ENCODE peak calls at places on chromosomes 12 and 14, in seven cellular contexts. S is posterior cingulate gyrus, Q is AG04450, B is lower leg skin, X is DMS153, R is epithelial cell of prostate, C is ACHN. T is an unnamed sample.

GRCh38 chr12:91361864-91362263 is 179.2 kb upstream of the DCN start:
- DNase-seq in S (no peak), Q (no peak), B (no peak), X (no peak), R (no peak), C (peak), T (no peak)

GRCh38 chr14:91324606-91324950 is 80.1 kb upstream of the GPR68 start:
- DNase-seq in S (peak), Q (no peak), B (no peak), X (no peak), R (no peak), C (no peak), T (no peak)

GRCh38 chr12:65923228-65923627 is 98.9 kb downstream of the HMGA2 start:
- DNase-seq in S (no peak), Q (no peak), B (no peak), X (no peak), R (no peak), C (no peak), T (no peak)

GRCh38 chr12:111769599-111769998 is 2.9 kb downstream of the ALDH2 start:
- DNase-seq in S (no peak), Q (no peak), B (no peak), X (no peak), R (no peak), C (no peak), T (no peak)

GRCh38 chr14:55691659-55692058 is 111.7 kb downstream of the KTN1 start:
- DNase-seq in S (no peak), Q (no peak), B (no peak), X (no peak), R (no peak), C (no peak), T (no peak)

GRCh38 chr12:92341333-92341691 is 195.7 kb upstream of the BTG1 start:
- DNase-seq in S (no peak), Q (no peak), B (no peak), X (peak), R (peak), C (no peak), T (peak)

GRCh38 chr12:1869145-1869544 is 48.8 kb downstream of the LRTM2 start:
- DNase-seq in S (no peak), Q (no peak), B (no peak), X (no peak), R (no peak), C (no peak), T (peak)

GRCh38 chr14:67955241-67955640 is 135.7 kb downstream of the RAD51B start:
- DNase-seq in S (no peak), Q (no peak), B (no peak), X (no peak), R (no peak), C (no peak), T (no peak)

GRCh38 chr14:63524537-63525155 is 18.5 kb downstream of the PPP2R5E start:
- DNase-seq in S (no peak), Q (no peak), B (peak), X (peak), R (peak), C (peak), T (peak)

GRCh38 chr12:124565071-124565491 is 2.3 kb downstream of the NCOR2 start:
- DNase-seq in S (peak), Q (no peak), B (no peak), X (no peak), R (no peak), C (no peak), T (no peak)

GRCh38 chr12:53053223-53054111 is 3.6 kb downstream of the TNS2 start:
- DNase-seq in S (peak), Q (no peak), B (peak), X (peak), R (no peak), C (peak), T (peak)

GRCh38 chr14:53953002-53953827 is 3.4 kb downstream of the BMP4 start:
- DNase-seq in S (peak), Q (peak), B (peak), X (peak), R (no peak), C (peak), T (peak)

GRCh38 chr12:44143170-44143569 is 307.3 kb downstream of the TMEM117 start:
- DNase-seq in S (no peak), Q (no peak), B (no peak), X (no peak), R (no peak), C (no peak), T (no peak)

GRCh38 chr14:91835197-91835919 is 32.0 kb downstream of the TC2N start:
- DNase-seq in S (no peak), Q (no peak), B (no peak), X (no peak), R (no peak), C (no peak), T (no peak)

GRCh38 chr12:67669925-67670631 is 21.5 kb downstream of the DYRK2 start:
- DNase-seq in S (no peak), Q (no peak), B (no peak), X (no peak), R (no peak), C (no peak), T (no peak)

GRCh38 chr14:70662816-70663215 is 21.1 kb downstream of the TTC9 start:
- DNase-seq in S (no peak), Q (no peak), B (no peak), X (no peak), R (no peak), C (no peak), T (no peak)

GRCh38 chr12:50764116-50764860 is 387 bp downstream of the ATF1 start:
- DNase-seq in S (peak), Q (no peak), B (no peak), X (no peak), R (no peak), C (peak), T (peak)

GRCh38 chr12:100151769-100152168 is 9.1 kb upstream of the BLTP3B start:
- DNase-seq in S (no peak), Q (no peak), B (no peak), X (no peak), R (no peak), C (no peak), T (no peak)

GRCh38 chr14:78959674-78960264 is 789.6 kb downstream of the NRXN3 start:
- DNase-seq in S (peak), Q (peak), B (peak), X (peak), R (peak), C (peak), T (peak)

GRCh38 chr12:128803788-128804187 is 20.0 kb downstream of the SLC15A4 start:
- DNase-seq in S (no peak), Q (no peak), B (no peak), X (no peak), R (no peak), C (no peak), T (no peak)

GRCh38 chr14:75340921-75341320 is 62.3 kb downstream of the FOS start:
- DNase-seq in S (no peak), Q (no peak), B (peak), X (no peak), R (no peak), C (no peak), T (peak)

GRCh38 chr14:81176224-81176623 is 44.5 kb downstream of the GTF2A1 start:
- DNase-seq in S (no peak), Q (no peak), B (no peak), X (no peak), R (no peak), C (no peak), T (no peak)

GRCh38 chr12:5272061-5272820 is 159.7 kb upstream of the NTF3 start:
- DNase-seq in S (no peak), Q (no peak), B (no peak), X (no peak), R (no peak), C (no peak), T (no peak)

GRCh38 chr12:12890815-12891645 is at the start of gene GPRC5A:
- DNase-seq in S (no peak), Q (peak), B (peak), X (no peak), R (peak), C (peak), T (peak)

GRCh38 chr14:92922883-92923743 is at the start of gene CHGA:
- DNase-seq in S (peak), Q (no peak), B (no peak), X (peak), R (no peak), C (peak), T (no peak)

GRCh38 chr14:35985504-35986218 is 159.5 kb downstream of the BRMS1L start:
- DNase-seq in S (no peak), Q (no peak), B (no peak), X (no peak), R (no peak), C (no peak), T (no peak)

GRCh38 chr12:14913381-14913781 is 25.0 kb downstream of the ERP27 start:
- DNase-seq in S (no peak), Q (no peak), B (no peak), X (no peak), R (peak), C (no peak), T (no peak)

GRCh38 chr14:60738843-60739508 is 4.4 kb downstream of the MNAT1 start:
- DNase-seq in S (no peak), Q (no peak), B (no peak), X (no peak), R (no peak), C (no peak), T (no peak)

GRCh38 chr12:29110506-29111442 is 38.3 kb upstream of the FAR2 start:
- DNase-seq in S (no peak), Q (no peak), B (no peak), X (no peak), R (no peak), C (no peak), T (no peak)

GRCh38 chr12:104522985-104523719 is 66.4 kb downstream of the CHST11 start:
- DNase-seq in S (no peak), Q (no peak), B (no peak), X (no peak), R (no peak), C (no peak), T (no peak)

GRCh38 chr14:26415618-26416123 is 182.2 kb downstream of the NOVA1 start:
- DNase-seq in S (no peak), Q (no peak), B (no peak), X (no peak), R (no peak), C (no peak), T (peak)

GRCh38 chr12:122867701-122868461 is 28.0 kb downstream of the VPS37B start:
- DNase-seq in S (peak), Q (no peak), B (peak), X (no peak), R (no peak), C (peak), T (no peak)

GRCh38 chr14:105537580-105538474 is 11.4 kb downstream of the TMEM121 start:
- DNase-seq in S (peak), Q (no peak), B (no peak), X (no peak), R (no peak), C (peak), T (peak)

GRCh38 chr12:58450868-58451482 is 469.3 kb downstream of the LRIG3 start:
- DNase-seq in S (no peak), Q (no peak), B (no peak), X (no peak), R (no peak), C (no peak), T (no peak)

GRCh38 chr14:26820101-26820500 is 222.3 kb upstream of the NOVA1 start:
- DNase-seq in S (no peak), Q (no peak), B (no peak), X (peak), R (no peak), C (no peak), T (no peak)

GRCh38 chr12:49984476-49984890 is 11.7 kb downstream of the AQP6 start:
- DNase-seq in S (no peak), Q (no peak), B (peak), X (no peak), R (no peak), C (no peak), T (no peak)